ENCODE peak calls at places on chromosomes 6 and 20, in ten cellular contexts. T, E, U, A, D, K, B, N, Z and F are unnamed samples.

GRCh38 chr20:10171864-10172751 is 46.5 kb upstream of the SNAP25 start:
- DNase-seq in T (peak), Z (peak), D (no peak), U (no peak), N (peak), A (no peak), E (no peak), B (peak), K (peak), F (peak)

GRCh38 chr6:65289491-65289890 is 417.5 kb downstream of the EYS start:
- DNase-seq in N (no peak), T (no peak), A (no peak), K (no peak), Z (no peak), E (no peak), D (no peak), U (no peak), B (no peak), F (no peak)

GRCh38 chr6:137342607-137343186 is 123.5 kb upstream of the IFNGR1 start:
- DNase-seq in T (no peak), E (no peak), B (no peak), N (no peak), Z (no peak), A (no peak), D (no peak), K (peak), U (no peak), F (no peak)

GRCh38 chr6:113651120-113651519 is 206.0 kb upstream of the MARCKS start:
- DNase-seq in D (no peak), E (no peak), A (no peak), Z (no peak), K (no peak), U (peak), N (no peak), B (no peak), T (no peak), F (no peak)

GRCh38 chr6:90364846-90365401 is 68.3 kb upstream of the BACH2 start:
- DNase-seq in E (no peak), Z (no peak), A (no peak), U (no peak), N (no peak), K (no peak), B (no peak), T (no peak), D (no peak), F (no peak)

GRCh38 chr6:142300758-142301251 is 1.0 kb upstream of the ADGRG6 start:
- DNase-seq in D (no peak), Z (peak), A (no peak), N (peak), K (peak), B (no peak), T (peak), U (peak), E (peak), F (peak)

GRCh38 chr20:48742912-48743680 is 84.7 kb downstream of the PREX1 start:
- DNase-seq in Z (no peak), A (no peak), U (no peak), K (no peak), B (no peak), D (no peak), N (no peak), E (no peak), T (no peak), F (no peak)

GRCh38 chr6:170048615-170049256 is 242.1 kb downstream of the DLL1 start:
- DNase-seq in E (no peak), A (no peak), K (no peak), B (peak), N (peak), T (no peak), U (no peak), Z (peak), D (no peak), F (peak)

GRCh38 chr6:38588631-38589366 is 50.9 kb downstream of the BTBD9 start:
- DNase-seq in A (no peak), N (no peak), E (peak), Z (no peak), B (no peak), U (no peak), D (no peak), K (no peak), T (no peak), F (no peak)

GRCh38 chr6:24933868-24934401 is 1.8 kb downstream of the RIPOR2 start:
- DNase-seq in B (no peak), E (peak), D (no peak), U (no peak), Z (no peak), T (no peak), K (no peak), A (peak), N (peak), F (no peak)

GRCh38 chr20:48794360-48794759 is 33.4 kb downstream of the PREX1 start:
- DNase-seq in K (no peak), B (no peak), E (no peak), A (no peak), T (no peak), U (no peak), Z (no peak), D (no peak), N (no peak), F (peak)

GRCh38 chr6:129491436-129491835 is 218.5 kb downstream of the ARHGAP18 start:
- DNase-seq in D (no peak), B (no peak), Z (no peak), K (no peak), E (no peak), U (no peak), A (no peak), N (no peak), T (no peak), F (no peak)

GRCh38 chr6:109867009-109867969 is 110.8 kb upstream of the GPR6 start:
- DNase-seq in E (no peak), U (peak), N (no peak), D (no peak), T (no peak), A (no peak), Z (peak), B (peak), K (peak), F (peak)

GRCh38 chr6:21134401-21134800 is 459.1 kb upstream of the SOX4 start:
- DNase-seq in B (no peak), A (no peak), Z (no peak), N (no peak), K (no peak), D (no peak), T (no peak), E (no peak), U (no peak), F (no peak)

GRCh38 chr20:37390891-37391525 is 45.1 kb downstream of the SRC start:
- DNase-seq in U (no peak), N (no peak), A (no peak), E (peak), Z (no peak), B (no peak), T (no peak), K (no peak), D (no peak), F (peak)

GRCh38 chr20:38649275-38649891 is 47.8 kb downstream of the ARHGAP40 start:
- DNase-seq in U (no peak), E (peak), K (no peak), A (peak), N (no peak), B (no peak), D (no peak), T (no peak), Z (no peak), F (no peak)

GRCh38 chr20:16622501-16622900 is 49.3 kb upstream of the KIF16B start:
- DNase-seq in U (no peak), D (no peak), E (no peak), B (no peak), N (no peak), K (no peak), T (no peak), Z (no peak), A (no peak), F (no peak)

GRCh38 chr6:119620846-119621570 is 271.4 kb upstream of the MAN1A1 start:
- DNase-seq in T (no peak), E (no peak), K (no peak), D (no peak), U (no peak), N (no peak), A (no peak), Z (no peak), B (no peak), F (no peak)

GRCh38 chr6:157962601-157963084 is 19.0 kb upstream of the SYNJ2 start:
- DNase-seq in D (no peak), N (no peak), B (no peak), Z (no peak), T (peak), E (no peak), K (no peak), U (no peak), A (no peak), F (no peak)

GRCh38 chr6:116595247-116595646 is 21.0 kb upstream of the RSPH4A start:
- DNase-seq in Z (no peak), N (no peak), U (no peak), K (no peak), E (no peak), T (no peak), D (no peak), A (no peak), B (no peak), F (no peak)

GRCh38 chr20:1335961-1336698 is 7.2 kb upstream of the SDCBP2 start:
- DNase-seq in Z (no peak), T (peak), B (no peak), N (no peak), A (no peak), D (no peak), U (no peak), K (no peak), E (no peak), F (no peak)
- H3K27ac ChIP-seq in Z (no peak), T (no peak), B (peak), N (no peak), A (no peak), D (no peak), U (peak), K (no peak), E (no peak), F (no peak)

GRCh38 chr20:58306421-58307261 is 2.9 kb upstream of the RAB22A start:
- DNase-seq in U (peak), B (no peak), K (no peak), D (peak), E (peak), T (peak), N (peak), A (peak), Z (peak), F (no peak)
- H3K27ac ChIP-seq in U (no peak), B (no peak), K (no peak), D (peak), E (no peak), T (peak), N (peak), A (peak), Z (peak), F (no peak)

GRCh38 chr6:139109558-139109957 is 25.3 kb upstream of the HECA start:
- DNase-seq in U (peak), K (no peak), D (no peak), Z (no peak), B (no peak), A (peak), T (no peak), N (no peak), E (peak), F (no peak)

GRCh38 chr6:139112561-139112960 is 22.3 kb upstream of the HECA start:
- DNase-seq in Z (no peak), N (no peak), K (no peak), T (no peak), E (no peak), U (no peak), B (no peak), D (no peak), A (no peak), F (no peak)

GRCh38 chr6:139112146-139112545 is 22.7 kb upstream of the HECA start:
- DNase-seq in U (no peak), B (no peak), T (no peak), Z (no peak), A (no peak), D (no peak), E (no peak), N (no peak), K (no peak), F (no peak)

GRCh38 chr6:139108378-139108777 is 26.5 kb upstream of the HECA start:
- DNase-seq in B (no peak), U (no peak), D (no peak), T (no peak), E (no peak), N (no peak), Z (no peak), K (no peak), A (no peak), F (no peak)

GRCh38 chr6:139107051-139107450 is 27.8 kb upstream of the HECA start:
- DNase-seq in T (no peak), D (no peak), K (no peak), Z (no peak), E (no peak), A (no peak), N (no peak), U (no peak), B (no peak), F (no peak)
- H3K27ac ChIP-seq in T (no peak), D (no peak), K (no peak), Z (no peak), E (no peak), A (no peak), N (no peak), U (no peak), B (no peak), F (no peak)

GRCh38 chr6:45829873-45830272 is 185.8 kb downstream of the CLIC5 start:
- DNase-seq in B (no peak), U (no peak), T (no peak), E (no peak), Z (no peak), D (no peak), K (no peak), A (no peak), N (no peak), F (no peak)
- H3K27ac ChIP-seq in B (no peak), U (no peak), T (peak), E (no peak), Z (no peak), D (no peak), K (no peak), A (no peak), N (no peak), F (no peak)